ENCODE peak calls at places on chromosome 16, in eight cellular contexts. One of them, this sample, is unnamed.

GRCh38 chr16:84281077-84281476 is 13.6 kb upstream of the WFDC1 start:
- DNase-seq in tibial nerve: no peak
- DNase-seq in CD8-positive, alpha-beta T cell: no peak
- DNase-seq in AG04449: no peak
- DNase-seq in choroid plexus epithelial cell: peak
- DNase-seq in psoas muscle: no peak
- DNase-seq in mammary epithelial cell: peak
- DNase-seq in esophagus squamous epithelium: no peak
- DNase-seq in this sample: peak

GRCh38 chr16:52869243-52869642 is 183.5 kb downstream of the CHD9NB start:
- DNase-seq in psoas muscle: no peak
- DNase-seq in esophagus squamous epithelium: no peak
- DNase-seq in mammary epithelial cell: no peak
- DNase-seq in tibial nerve: no peak
- DNase-seq in AG04449: no peak
- DNase-seq in CD8-positive, alpha-beta T cell: no peak
- DNase-seq in choroid plexus epithelial cell: no peak
- DNase-seq in this sample: no peak

GRCh38 chr16:66619534-66620418 is 15.3 kb downstream of the CMTM3 start:
- DNase-seq in choroid plexus epithelial cell: peak
- DNase-seq in AG04449: no peak
- DNase-seq in tibial nerve: no peak
- DNase-seq in CD8-positive, alpha-beta T cell: no peak
- DNase-seq in esophagus squamous epithelium: no peak
- DNase-seq in psoas muscle: no peak
- DNase-seq in mammary epithelial cell: peak
- DNase-seq in this sample: peak

GRCh38 chr16:24164402-24164801 is 91.7 kb upstream of the CACNG3 start:
- DNase-seq in psoas muscle: no peak
- DNase-seq in tibial nerve: no peak
- DNase-seq in esophagus squamous epithelium: no peak
- DNase-seq in CD8-positive, alpha-beta T cell: no peak
- DNase-seq in choroid plexus epithelial cell: no peak
- DNase-seq in AG04449: no peak
- DNase-seq in mammary epithelial cell: no peak
- DNase-seq in this sample: no peak

GRCh38 chr16:26963109-26963508 is 103.6 kb upstream of the C16orf82 start:
- DNase-seq in esophagus squamous epithelium: no peak
- DNase-seq in mammary epithelial cell: no peak
- DNase-seq in psoas muscle: no peak
- DNase-seq in CD8-positive, alpha-beta T cell: no peak
- DNase-seq in tibial nerve: no peak
- DNase-seq in choroid plexus epithelial cell: peak
- DNase-seq in AG04449: no peak
- DNase-seq in this sample: peak

GRCh38 chr16:77585852-77586251 is 136.5 kb upstream of the NUDT7 start:
- DNase-seq in AG04449: no peak
- DNase-seq in CD8-positive, alpha-beta T cell: no peak
- DNase-seq in mammary epithelial cell: peak
- DNase-seq in psoas muscle: no peak
- DNase-seq in choroid plexus epithelial cell: peak
- DNase-seq in esophagus squamous epithelium: no peak
- DNase-seq in tibial nerve: no peak
- DNase-seq in this sample: no peak

GRCh38 chr16:8886593-8887437 is 4.7 kb downstream of the LITAFD start:
- DNase-seq in AG04449: no peak
- DNase-seq in psoas muscle: no peak
- DNase-seq in CD8-positive, alpha-beta T cell: no peak
- DNase-seq in esophagus squamous epithelium: no peak
- DNase-seq in choroid plexus epithelial cell: no peak
- DNase-seq in mammary epithelial cell: no peak
- DNase-seq in tibial nerve: no peak
- DNase-seq in this sample: no peak

GRCh38 chr16:14628806-14629611 is 1.1 kb downstream of the PARN start:
- DNase-seq in tibial nerve: no peak
- DNase-seq in esophagus squamous epithelium: no peak
- DNase-seq in choroid plexus epithelial cell: peak
- DNase-seq in AG04449: no peak
- DNase-seq in mammary epithelial cell: peak
- DNase-seq in CD8-positive, alpha-beta T cell: no peak
- DNase-seq in psoas muscle: no peak
- DNase-seq in this sample: no peak

GRCh38 chr16:6970171-6970857 is 362.3 kb upstream of the RBFOX1 start:
- DNase-seq in esophagus squamous epithelium: no peak
- DNase-seq in CD8-positive, alpha-beta T cell: no peak
- DNase-seq in mammary epithelial cell: no peak
- DNase-seq in choroid plexus epithelial cell: no peak
- DNase-seq in AG04449: no peak
- DNase-seq in tibial nerve: no peak
- DNase-seq in psoas muscle: no peak
- DNase-seq in this sample: no peak

GRCh38 chr16:26802440-26802839 is 264.3 kb upstream of the C16orf82 start:
- DNase-seq in esophagus squamous epithelium: no peak
- DNase-seq in tibial nerve: no peak
- DNase-seq in psoas muscle: no peak
- DNase-seq in choroid plexus epithelial cell: no peak
- DNase-seq in mammary epithelial cell: no peak
- DNase-seq in AG04449: no peak
- DNase-seq in CD8-positive, alpha-beta T cell: no peak
- DNase-seq in this sample: no peak

GRCh38 chr16:72864130-72864833 is 183.6 kb downstream of the ZFHX3 start:
- DNase-seq in mammary epithelial cell: no peak
- DNase-seq in tibial nerve: no peak
- DNase-seq in choroid plexus epithelial cell: no peak
- DNase-seq in AG04449: no peak
- DNase-seq in psoas muscle: no peak
- DNase-seq in CD8-positive, alpha-beta T cell: no peak
- DNase-seq in esophagus squamous epithelium: no peak
- DNase-seq in this sample: no peak

GRCh38 chr16:16146380-16147315 is 76.6 kb downstream of the ABCC6 start:
- DNase-seq in mammary epithelial cell: no peak
- DNase-seq in CD8-positive, alpha-beta T cell: no peak
- DNase-seq in AG04449: no peak
- DNase-seq in tibial nerve: no peak
- DNase-seq in psoas muscle: no peak
- DNase-seq in choroid plexus epithelial cell: no peak
- DNase-seq in esophagus squamous epithelium: no peak
- DNase-seq in this sample: no peak

GRCh38 chr16:17130733-17131132 is 340.0 kb downstream of the XYLT1 start:
- DNase-seq in mammary epithelial cell: no peak
- DNase-seq in CD8-positive, alpha-beta T cell: no peak
- DNase-seq in esophagus squamous epithelium: no peak
- DNase-seq in tibial nerve: no peak
- DNase-seq in choroid plexus epithelial cell: no peak
- DNase-seq in psoas muscle: no peak
- DNase-seq in AG04449: no peak
- DNase-seq in this sample: no peak

GRCh38 chr16:71429581-71429980 is 12.3 kb downstream of the TLE7 start:
- DNase-seq in AG04449: no peak
- DNase-seq in mammary epithelial cell: no peak
- DNase-seq in tibial nerve: no peak
- DNase-seq in choroid plexus epithelial cell: no peak
- DNase-seq in CD8-positive, alpha-beta T cell: no peak
- DNase-seq in psoas muscle: no peak
- DNase-seq in esophagus squamous epithelium: no peak
- DNase-seq in this sample: no peak

GRCh38 chr16:3454093-3454492 is 10.6 kb downstream of the NAA60 start:
- DNase-seq in choroid plexus epithelial cell: no peak
- DNase-seq in CD8-positive, alpha-beta T cell: no peak
- DNase-seq in psoas muscle: no peak
- DNase-seq in AG04449: no peak
- DNase-seq in esophagus squamous epithelium: no peak
- DNase-seq in tibial nerve: no peak
- DNase-seq in mammary epithelial cell: peak
- DNase-seq in this sample: no peak

GRCh38 chr16:1527836-1528811 is 5.3 kb upstream of the TMEM204 start:
- DNase-seq in tibial nerve: no peak
- DNase-seq in CD8-positive, alpha-beta T cell: no peak
- DNase-seq in AG04449: no peak
- DNase-seq in esophagus squamous epithelium: no peak
- DNase-seq in mammary epithelial cell: no peak
- DNase-seq in choroid plexus epithelial cell: peak
- DNase-seq in psoas muscle: peak
- DNase-seq in this sample: peak

GRCh38 chr16:926715-927114 is 44.1 kb downstream of the LMF1 start:
- DNase-seq in esophagus squamous epithelium: no peak
- DNase-seq in CD8-positive, alpha-beta T cell: no peak
- DNase-seq in tibial nerve: no peak
- DNase-seq in choroid plexus epithelial cell: no peak
- DNase-seq in AG04449: no peak
- DNase-seq in psoas muscle: no peak
- DNase-seq in mammary epithelial cell: no peak
- DNase-seq in this sample: no peak

GRCh38 chr16:4266372-4266771 is 6.5 kb downstream of the TFAP4 start:
- DNase-seq in tibial nerve: no peak
- DNase-seq in mammary epithelial cell: no peak
- DNase-seq in psoas muscle: no peak
- DNase-seq in AG04449: no peak
- DNase-seq in CD8-positive, alpha-beta T cell: no peak
- DNase-seq in choroid plexus epithelial cell: peak
- DNase-seq in esophagus squamous epithelium: no peak
- DNase-seq in this sample: no peak

GRCh38 chr16:66170989-66171388 is 195.5 kb upstream of the CDH5 start:
- DNase-seq in psoas muscle: no peak
- DNase-seq in mammary epithelial cell: no peak
- DNase-seq in esophagus squamous epithelium: no peak
- DNase-seq in choroid plexus epithelial cell: no peak
- DNase-seq in CD8-positive, alpha-beta T cell: no peak
- DNase-seq in tibial nerve: no peak
- DNase-seq in AG04449: no peak
- DNase-seq in this sample: no peak

GRCh38 chr16:1108299-1109252 is 12.5 kb upstream of the C1QTNF8 start:
- DNase-seq in tibial nerve: no peak
- DNase-seq in mammary epithelial cell: no peak
- DNase-seq in psoas muscle: peak
- DNase-seq in choroid plexus epithelial cell: no peak
- DNase-seq in AG04449: no peak
- DNase-seq in CD8-positive, alpha-beta T cell: no peak
- DNase-seq in esophagus squamous epithelium: no peak
- DNase-seq in this sample: peak

GRCh38 chr16:7910116-7910515 is 577.5 kb downstream of the RBFOX1 start:
- DNase-seq in tibial nerve: no peak
- DNase-seq in mammary epithelial cell: no peak
- DNase-seq in esophagus squamous epithelium: no peak
- DNase-seq in psoas muscle: no peak
- DNase-seq in AG04449: no peak
- DNase-seq in choroid plexus epithelial cell: no peak
- DNase-seq in CD8-positive, alpha-beta T cell: no peak
- DNase-seq in this sample: no peak

DNA sequence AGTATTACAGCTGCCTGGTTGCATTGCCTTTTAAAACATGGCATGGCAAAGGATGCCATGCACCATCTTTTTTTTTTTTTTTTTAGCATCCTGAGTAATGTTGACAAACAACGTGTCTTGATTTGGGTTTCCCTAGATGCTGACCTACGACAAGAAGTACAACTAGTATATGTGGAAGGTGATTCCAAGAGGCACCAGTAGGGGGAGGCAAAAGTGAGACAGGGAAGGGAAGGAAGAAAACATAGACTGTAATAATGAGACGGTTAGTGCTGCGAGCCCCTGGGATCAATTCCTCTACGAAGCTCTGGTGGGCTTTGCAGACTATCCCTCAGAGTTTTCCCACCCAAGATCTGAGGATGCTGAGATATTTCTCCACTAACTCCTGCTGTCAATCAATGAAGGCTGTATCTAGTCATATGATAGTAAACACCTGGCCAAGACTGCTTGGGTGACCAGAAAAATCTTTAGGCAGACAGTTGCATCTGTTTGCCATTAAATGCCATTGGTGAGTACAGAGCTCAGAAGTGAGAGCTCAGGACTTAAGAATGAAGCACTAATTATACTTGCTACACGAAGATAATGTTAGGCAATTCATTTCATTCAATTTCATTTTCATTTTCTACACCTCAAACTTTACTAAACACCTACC is 458.6 kb upstream of the GOT2 start:
- DNase-seq in psoas muscle: no peak
- DNase-seq in choroid plexus epithelial cell: peak
- DNase-seq in AG04449: no peak
- DNase-seq in mammary epithelial cell: no peak
- DNase-seq in CD8-positive, alpha-beta T cell: peak
- DNase-seq in esophagus squamous epithelium: no peak
- DNase-seq in tibial nerve: no peak
- DNase-seq in this sample: peak
- TF ChIP-seq CTCF in psoas muscle: no peak
- TF ChIP-seq CTCF in choroid plexus epithelial cell: peak
- TF ChIP-seq CTCF in AG04449: peak
- TF ChIP-seq CTCF in mammary epithelial cell: peak
- TF ChIP-seq CTCF in CD8-positive, alpha-beta T cell: no peak
- TF ChIP-seq CTCF in esophagus squamous epithelium: no peak
- TF ChIP-seq CTCF in tibial nerve: peak
- TF ChIP-seq CTCF in this sample: peak

GRCh38 chr16:80280557-80280956 is 260.2 kb upstream of the DYNLRB2 start:
- DNase-seq in psoas muscle: no peak
- DNase-seq in AG04449: no peak
- DNase-seq in CD8-positive, alpha-beta T cell: no peak
- DNase-seq in esophagus squamous epithelium: no peak
- DNase-seq in tibial nerve: no peak
- DNase-seq in mammary epithelial cell: no peak
- DNase-seq in choroid plexus epithelial cell: no peak
- DNase-seq in this sample: no peak

GRCh38 chr16:80277182-80277581 is 263.6 kb upstream of the DYNLRB2 start:
- DNase-seq in choroid plexus epithelial cell: no peak
- DNase-seq in mammary epithelial cell: no peak
- DNase-seq in esophagus squamous epithelium: no peak
- DNase-seq in psoas muscle: no peak
- DNase-seq in tibial nerve: no peak
- DNase-seq in AG04449: no peak
- DNase-seq in CD8-positive, alpha-beta T cell: no peak
- DNase-seq in this sample: no peak

GRCh38 chr16:80273635-80274538 is 266.9 kb upstream of the DYNLRB2 start:
- DNase-seq in esophagus squamous epithelium: no peak
- DNase-seq in choroid plexus epithelial cell: peak
- DNase-seq in CD8-positive, alpha-beta T cell: no peak
- DNase-seq in mammary epithelial cell: peak
- DNase-seq in psoas muscle: no peak
- DNase-seq in tibial nerve: no peak
- DNase-seq in AG04449: peak
- DNase-seq in this sample: peak

GRCh38 chr16:80274576-80275191 is 266.1 kb upstream of the DYNLRB2 start:
- DNase-seq in mammary epithelial cell: peak
- DNase-seq in CD8-positive, alpha-beta T cell: no peak
- DNase-seq in esophagus squamous epithelium: no peak
- DNase-seq in choroid plexus epithelial cell: peak
- DNase-seq in tibial nerve: no peak
- DNase-seq in AG04449: no peak
- DNase-seq in psoas muscle: no peak
- DNase-seq in this sample: peak
- H3K4me3 ChIP-seq in mammary epithelial cell: no peak
- H3K4me3 ChIP-seq in CD8-positive, alpha-beta T cell: no peak
- H3K4me3 ChIP-seq in esophagus squamous epithelium: no peak
- H3K4me3 ChIP-seq in choroid plexus epithelial cell: no peak
- H3K4me3 ChIP-seq in tibial nerve: no peak
- H3K4me3 ChIP-seq in AG04449: no peak
- H3K4me3 ChIP-seq in psoas muscle: no peak
- H3K4me3 ChIP-seq in this sample: no peak

GRCh38 chr16:30760577-30761426 is 1.1 kb downstream of the CFAP119 start:
- DNase-seq in choroid plexus epithelial cell: no peak
- DNase-seq in psoas muscle: no peak
- DNase-seq in esophagus squamous epithelium: no peak
- DNase-seq in mammary epithelial cell: no peak
- DNase-seq in AG04449: no peak
- DNase-seq in tibial nerve: no peak
- DNase-seq in CD8-positive, alpha-beta T cell: no peak
- DNase-seq in this sample: no peak
- TF ChIP-seq CTCF in choroid plexus epithelial cell: no peak
- TF ChIP-seq CTCF in psoas muscle: no peak
- TF ChIP-seq CTCF in esophagus squamous epithelium: no peak
- TF ChIP-seq CTCF in mammary epithelial cell: no peak
- TF ChIP-seq CTCF in AG04449: no peak
- TF ChIP-seq CTCF in tibial nerve: no peak
- TF ChIP-seq CTCF in CD8-positive, alpha-beta T cell: no peak
- TF ChIP-seq CTCF in this sample: no peak

GRCh38 chr16:85329059-85329812 is 217.0 kb upstream of the CIBAR2 start:
- DNase-seq in choroid plexus epithelial cell: peak
- DNase-seq in esophagus squamous epithelium: no peak
- DNase-seq in AG04449: no peak
- DNase-seq in mammary epithelial cell: no peak
- DNase-seq in tibial nerve: no peak
- DNase-seq in CD8-positive, alpha-beta T cell: no peak
- DNase-seq in psoas muscle: no peak
- DNase-seq in this sample: no peak
- H3K4me3 ChIP-seq in choroid plexus epithelial cell: no peak
- H3K4me3 ChIP-seq in esophagus squamous epithelium: no peak
- H3K4me3 ChIP-seq in AG04449: no peak
- H3K4me3 ChIP-seq in mammary epithelial cell: no peak
- H3K4me3 ChIP-seq in tibial nerve: no peak
- H3K4me3 ChIP-seq in CD8-positive, alpha-beta T cell: no peak
- H3K4me3 ChIP-seq in psoas muscle: no peak
- H3K4me3 ChIP-seq in this sample: no peak

This sample was measured in AG10803.